ENCODE peak calls at places on chromosomes 2 and 18, in four cellular contexts. Y is choroid plexus epithelial cell, R is fibroblast of mammary gland, E is heart left ventricle. M is an unnamed sample.

GRCh38 chr2:134401081-134401497 is 147.2 kb downstream of the MGAT5 start:
- DNase-seq in Y (no peak), E (peak), R (peak), M (no peak)

GRCh38 chr2:105886029-105886454 is 141.3 kb downstream of the NCK2 start:
- DNase-seq in R (peak), Y (peak), E (no peak), M (peak)

GRCh38 chr2:23083963-23084362 is 301.0 kb upstream of the KLHL29 start:
- DNase-seq in Y (no peak), R (no peak), E (no peak), M (no peak)

GRCh38 chr18:27862056-27862682 is 314.8 kb downstream of the CDH2 start:
- DNase-seq in Y (no peak), R (no peak), E (no peak), M (no peak)

GRCh38 chr18:8948471-8949149 is 153.9 kb upstream of the NDUFV2 start:
- DNase-seq in Y (peak), R (peak), E (no peak), M (peak)

GRCh38 chr2:15956230-15956629 is 15.9 kb downstream of the MYCN start:
- DNase-seq in Y (no peak), E (no peak), R (no peak), M (no peak)

GRCh38 chr2:204078003-204078698 is 141.6 kb downstream of the ICOS start:
- DNase-seq in Y (no peak), R (no peak), E (no peak), M (peak)

GRCh38 chr2:109500910-109501309 is 112.9 kb downstream of the SEPTIN10 start:
- DNase-seq in E (no peak), Y (no peak), R (no peak), M (no peak)

GRCh38 chr2:21415234-21415633 is 291.5 kb downstream of the TDRD15 start:
- DNase-seq in Y (peak), E (no peak), R (no peak), M (no peak)

GRCh38 chr2:20976527-20976926 is 67.3 kb downstream of the APOB start:
- DNase-seq in Y (no peak), R (no peak), E (no peak), M (no peak)

GRCh38 chr2:49251766-49252165 is 97.5 kb upstream of the FSHR start:
- DNase-seq in E (no peak), Y (peak), R (peak), M (no peak)

GRCh38 chr18:70377857-70378701 is 89.2 kb downstream of the SOCS6 start:
- DNase-seq in Y (peak), R (no peak), E (no peak), M (no peak)

GRCh38 chr2:125424386-125424785 is 1231.6 kb upstream of the GYPC start:
- DNase-seq in R (no peak), E (no peak), Y (no peak), M (no peak)

GRCh38 chr2:6394266-6394665 is 471.4 kb downstream of the CMPK2 start:
- DNase-seq in R (no peak), E (no peak), Y (no peak), M (peak)

GRCh38 chr2:147345246-147345645 is 499.6 kb upstream of the ACVR2A start:
- DNase-seq in E (no peak), Y (peak), R (peak), M (peak)

GRCh38 chr2:137173514-137173913 is 408.2 kb downstream of the THSD7B start:
- DNase-seq in R (peak), Y (peak), E (no peak), M (peak)

GRCh38 chr2:26352892-26353291 is 6.3 kb upstream of the ADGRF3 start:
- DNase-seq in E (no peak), R (peak), Y (peak), M (peak)

GRCh38 chr2:129923265-129924141 is 56.0 kb upstream of the RAB6C start:
- DNase-seq in Y (peak), E (no peak), R (peak), M (peak)
- H3K4me3 ChIP-seq in Y (no peak), E (no peak), R (no peak), M (no peak)

DNA sequence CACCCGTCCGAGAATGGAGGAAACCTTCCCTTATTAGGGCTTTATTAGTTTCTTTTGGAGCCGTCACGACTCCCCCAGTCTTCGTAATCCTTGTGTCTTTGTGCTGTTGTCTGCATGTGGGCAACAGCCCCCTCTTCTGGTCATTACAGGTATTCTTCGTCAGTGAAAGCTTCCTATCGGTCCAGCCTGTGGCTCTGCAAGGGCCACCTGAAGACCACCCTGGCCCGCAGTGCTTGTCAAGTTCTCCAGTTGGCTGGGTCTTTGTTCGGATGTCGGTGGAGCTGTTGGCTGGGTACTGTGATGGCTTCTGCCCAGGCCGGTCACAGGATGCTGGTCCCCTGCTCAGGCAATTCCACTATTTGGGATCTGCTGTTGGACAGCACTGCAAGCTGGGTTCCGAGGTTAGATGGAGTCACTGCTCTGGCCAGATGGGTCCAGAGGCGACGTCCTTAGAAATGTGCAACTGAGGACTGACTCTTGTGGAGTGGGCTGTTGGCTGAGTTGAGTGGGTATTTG is 19.2 kb downstream of the E2F6 start:
- DNase-seq in R (peak), E (no peak), Y (peak), M (peak)
- TF ChIP-seq CTCF in R (peak), E (peak), Y (peak), M (peak)

GRCh38 chr18:53534695-53535094 is 689.8 kb downstream of the MBD2 start:
- DNase-seq in Y (no peak), R (peak), E (no peak), M (peak)

GRCh38 chr18:53534203-53534602 is 690.3 kb downstream of the MBD2 start:
- DNase-seq in R (no peak), E (no peak), Y (no peak), M (no peak)
- H3K4me3 ChIP-seq in R (no peak), E (no peak), Y (no peak), M (no peak)

GRCh38 chr2:180358458-180358857 is 351.4 kb upstream of the CWC22 start:
- DNase-seq in R (no peak), Y (no peak), E (no peak), M (no peak)
- TF ChIP-seq CTCF in R (no peak), Y (peak), E (no peak), M (no peak)

GRCh38 chr2:168930242-168930641 is 29.2 kb downstream of the G6PC2 start:
- DNase-seq in R (no peak), Y (no peak), E (no peak), M (no peak)

GRCh38 chr2:168926621-168927386 is 25.7 kb downstream of the G6PC2 start:
- DNase-seq in E (no peak), R (no peak), Y (no peak), M (peak)

GRCh38 chr2:168928113-168928823 is 27.2 kb downstream of the G6PC2 start:
- DNase-seq in E (no peak), Y (no peak), R (no peak), M (no peak)

GRCh38 chr2:168934826-168935225 is 33.7 kb downstream of the G6PC2 start:
- DNase-seq in R (peak), Y (no peak), E (no peak), M (peak)

DNA sequence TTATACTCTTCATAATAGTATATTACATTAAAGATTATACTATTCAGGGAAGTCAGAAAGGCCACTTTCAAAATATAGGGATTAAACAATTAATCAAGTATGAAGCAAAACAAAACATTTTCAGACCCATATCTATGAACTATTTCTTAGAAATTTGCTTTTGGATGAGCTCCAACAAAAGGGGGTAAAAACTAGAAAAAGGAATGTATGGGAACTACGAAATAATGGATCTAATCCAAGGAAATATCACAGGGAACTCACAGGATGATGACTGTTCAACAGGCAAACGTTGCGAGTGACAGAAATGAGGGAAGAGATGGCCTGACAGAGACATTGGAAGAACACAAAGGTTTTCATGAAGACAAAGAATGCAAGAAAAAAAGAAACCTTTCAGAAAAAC is 27.9 kb downstream of the G6PC2 start:
- DNase-seq in R (no peak), Y (peak), E (no peak), M (no peak)
- H3K4me3 ChIP-seq in R (no peak), Y (no peak), E (no peak), M (no peak)

M was measured in epithelial cell of esophagus.